ENCODE peak calls at places on chromosome 15, in seven cellular contexts. One of them, this sample, is unnamed.

GRCh38 chr15:80489030-80489594 is 84.9 kb downstream of the ARNT2 start:
- DNase-seq in WTC11: no peak
- DNase-seq in nephron progenitor cell: no peak
- DNase-seq in sigmoid colon: no peak
- DNase-seq in endothelial cell: no peak
- DNase-seq in fibroblast of the aortic adventitia: peak
- DNase-seq in ascending aorta: no peak
- DNase-seq in this sample: peak

GRCh38 chr15:78455749-78456148 is 17.7 kb downstream of the IREB2 start:
- DNase-seq in sigmoid colon: no peak
- DNase-seq in endothelial cell: no peak
- DNase-seq in WTC11: no peak
- DNase-seq in fibroblast of the aortic adventitia: no peak
- DNase-seq in nephron progenitor cell: peak
- DNase-seq in ascending aorta: no peak
- DNase-seq in this sample: no peak

GRCh38 chr15:100833432-100834389 is 45.9 kb upstream of the ALDH1A3 start:
- DNase-seq in fibroblast of the aortic adventitia: no peak
- DNase-seq in sigmoid colon: no peak
- DNase-seq in ascending aorta: no peak
- DNase-seq in WTC11: no peak
- DNase-seq in nephron progenitor cell: no peak
- DNase-seq in endothelial cell: no peak
- DNase-seq in this sample: peak

GRCh38 chr15:45372032-45372995 is 6.0 kb downstream of the GATM start:
- DNase-seq in nephron progenitor cell: no peak
- DNase-seq in endothelial cell: no peak
- DNase-seq in sigmoid colon: no peak
- DNase-seq in WTC11: no peak
- DNase-seq in ascending aorta: no peak
- DNase-seq in fibroblast of the aortic adventitia: no peak
- DNase-seq in this sample: no peak

GRCh38 chr15:36090276-36090946 is 489.0 kb upstream of the CDIN1 start:
- DNase-seq in sigmoid colon: no peak
- DNase-seq in nephron progenitor cell: no peak
- DNase-seq in WTC11: no peak
- DNase-seq in endothelial cell: no peak
- DNase-seq in fibroblast of the aortic adventitia: no peak
- DNase-seq in ascending aorta: no peak
- DNase-seq in this sample: no peak

GRCh38 chr15:93865610-93866009 is 365.8 kb upstream of the MCTP2 start:
- DNase-seq in nephron progenitor cell: no peak
- DNase-seq in endothelial cell: no peak
- DNase-seq in sigmoid colon: no peak
- DNase-seq in WTC11: no peak
- DNase-seq in fibroblast of the aortic adventitia: no peak
- DNase-seq in ascending aorta: no peak
- DNase-seq in this sample: no peak

GRCh38 chr15:39508536-39508935 is 72.3 kb upstream of the THBS1 start:
- DNase-seq in sigmoid colon: no peak
- DNase-seq in WTC11: no peak
- DNase-seq in fibroblast of the aortic adventitia: no peak
- DNase-seq in nephron progenitor cell: no peak
- DNase-seq in ascending aorta: no peak
- DNase-seq in endothelial cell: no peak
- DNase-seq in this sample: no peak

GRCh38 chr15:60315878-60316277 is 81.9 kb downstream of the ANXA2 start:
- DNase-seq in ascending aorta: no peak
- DNase-seq in sigmoid colon: no peak
- DNase-seq in nephron progenitor cell: no peak
- DNase-seq in endothelial cell: no peak
- DNase-seq in WTC11: no peak
- DNase-seq in fibroblast of the aortic adventitia: no peak
- DNase-seq in this sample: no peak

DNA sequence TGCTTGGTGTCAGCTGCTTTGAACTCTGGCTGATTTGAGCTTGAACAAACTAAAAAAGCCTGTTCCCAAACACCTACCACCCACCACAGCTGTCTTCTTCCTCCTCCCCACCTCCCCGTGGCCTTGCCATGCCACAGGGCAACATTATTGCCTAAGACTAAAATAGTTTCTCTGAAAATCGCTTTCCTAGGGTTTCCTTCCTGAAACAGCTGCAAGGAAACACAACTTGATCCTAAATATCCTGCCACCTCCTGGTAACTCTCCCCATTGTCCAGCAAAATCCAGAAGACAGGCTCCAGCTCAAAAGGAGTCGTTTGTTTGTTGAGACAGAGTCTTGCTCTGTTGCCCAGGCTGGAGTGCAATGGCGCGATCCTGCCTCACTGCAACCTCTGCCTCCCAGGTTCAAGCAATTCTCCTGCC is 193.9 kb upstream of the TPM1 start:
- DNase-seq in WTC11: no peak
- DNase-seq in nephron progenitor cell: no peak
- DNase-seq in endothelial cell: peak
- DNase-seq in ascending aorta: no peak
- DNase-seq in fibroblast of the aortic adventitia: peak
- DNase-seq in sigmoid colon: peak
- DNase-seq in this sample: peak
- TF ChIP-seq CTCF in WTC11: no peak
- TF ChIP-seq CTCF in nephron progenitor cell: no peak
- TF ChIP-seq CTCF in endothelial cell: no peak
- TF ChIP-seq CTCF in ascending aorta: no peak
- TF ChIP-seq CTCF in fibroblast of the aortic adventitia: peak
- TF ChIP-seq CTCF in sigmoid colon: no peak
- TF ChIP-seq CTCF in this sample: peak

GRCh38 chr15:97747342-97747741 is 213.2 kb upstream of the ARRDC4 start:
- DNase-seq in ascending aorta: no peak
- DNase-seq in sigmoid colon: no peak
- DNase-seq in endothelial cell: no peak
- DNase-seq in fibroblast of the aortic adventitia: no peak
- DNase-seq in WTC11: no peak
- DNase-seq in nephron progenitor cell: no peak
- DNase-seq in this sample: no peak

GRCh38 chr15:97748576-97748975 is 211.9 kb upstream of the ARRDC4 start:
- DNase-seq in WTC11: no peak
- DNase-seq in endothelial cell: no peak
- DNase-seq in nephron progenitor cell: no peak
- DNase-seq in ascending aorta: no peak
- DNase-seq in sigmoid colon: no peak
- DNase-seq in fibroblast of the aortic adventitia: no peak
- DNase-seq in this sample: no peak

GRCh38 chr15:97750071-97750470 is 210.4 kb upstream of the ARRDC4 start:
- DNase-seq in endothelial cell: no peak
- DNase-seq in WTC11: no peak
- DNase-seq in nephron progenitor cell: no peak
- DNase-seq in sigmoid colon: no peak
- DNase-seq in fibroblast of the aortic adventitia: no peak
- DNase-seq in ascending aorta: no peak
- DNase-seq in this sample: no peak

GRCh38 chr15:97745481-97746071 is 214.9 kb upstream of the ARRDC4 start:
- DNase-seq in sigmoid colon: no peak
- DNase-seq in nephron progenitor cell: peak
- DNase-seq in WTC11: peak
- DNase-seq in endothelial cell: peak
- DNase-seq in ascending aorta: no peak
- DNase-seq in fibroblast of the aortic adventitia: peak
- DNase-seq in this sample: peak
- TF ChIP-seq CTCF in sigmoid colon: no peak
- TF ChIP-seq CTCF in nephron progenitor cell: peak
- TF ChIP-seq CTCF in WTC11: peak
- TF ChIP-seq CTCF in endothelial cell: peak
- TF ChIP-seq CTCF in ascending aorta: no peak
- TF ChIP-seq CTCF in fibroblast of the aortic adventitia: peak
- TF ChIP-seq CTCF in this sample: peak

GRCh38 chr15:40915106-40915661 is 14.0 kb upstream of the DLL4 start:
- DNase-seq in nephron progenitor cell: no peak
- DNase-seq in WTC11: no peak
- DNase-seq in ascending aorta: no peak
- DNase-seq in sigmoid colon: no peak
- DNase-seq in endothelial cell: no peak
- DNase-seq in fibroblast of the aortic adventitia: no peak
- DNase-seq in this sample: no peak

GRCh38 chr15:40914013-40914412 is 15.1 kb upstream of the DLL4 start:
- DNase-seq in nephron progenitor cell: no peak
- DNase-seq in endothelial cell: no peak
- DNase-seq in fibroblast of the aortic adventitia: no peak
- DNase-seq in sigmoid colon: no peak
- DNase-seq in WTC11: no peak
- DNase-seq in ascending aorta: no peak
- DNase-seq in this sample: no peak

GRCh38 chr15:40915679-40916078 is 13.5 kb upstream of the DLL4 start:
- DNase-seq in sigmoid colon: no peak
- DNase-seq in nephron progenitor cell: no peak
- DNase-seq in fibroblast of the aortic adventitia: no peak
- DNase-seq in ascending aorta: no peak
- DNase-seq in WTC11: no peak
- DNase-seq in endothelial cell: no peak
- DNase-seq in this sample: no peak

GRCh38 chr15:40912478-40912877 is 16.7 kb upstream of the DLL4 start:
- DNase-seq in ascending aorta: no peak
- DNase-seq in fibroblast of the aortic adventitia: no peak
- DNase-seq in endothelial cell: no peak
- DNase-seq in sigmoid colon: no peak
- DNase-seq in WTC11: no peak
- DNase-seq in nephron progenitor cell: no peak
- DNase-seq in this sample: no peak

DNA sequence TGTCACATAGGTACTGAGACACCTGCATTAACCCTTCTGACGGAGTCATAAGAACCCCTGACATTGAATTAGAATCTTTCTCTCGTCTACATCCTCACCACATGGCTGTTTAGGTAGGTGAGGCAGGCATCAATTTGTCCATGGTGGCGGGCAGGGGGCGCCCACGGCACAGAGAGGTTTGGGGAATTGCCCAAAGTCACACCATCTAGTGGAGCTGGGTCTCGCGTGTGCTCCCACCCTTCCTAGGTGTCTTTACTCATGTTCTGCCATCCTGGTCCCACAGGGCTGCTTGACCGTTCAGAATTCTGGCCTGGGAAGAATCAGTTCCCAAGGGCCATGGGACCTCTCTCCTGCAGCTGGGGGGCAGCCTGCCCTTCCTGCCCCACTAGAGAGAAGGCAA is 14.7 kb upstream of the DLL4 start:
- DNase-seq in sigmoid colon: no peak
- DNase-seq in ascending aorta: no peak
- DNase-seq in WTC11: no peak
- DNase-seq in nephron progenitor cell: no peak
- DNase-seq in fibroblast of the aortic adventitia: no peak
- DNase-seq in endothelial cell: no peak
- DNase-seq in this sample: no peak
- TF ChIP-seq CTCF in sigmoid colon: no peak
- TF ChIP-seq CTCF in ascending aorta: no peak
- TF ChIP-seq CTCF in WTC11: no peak
- TF ChIP-seq CTCF in nephron progenitor cell: no peak
- TF ChIP-seq CTCF in fibroblast of the aortic adventitia: no peak
- TF ChIP-seq CTCF in endothelial cell: no peak
- TF ChIP-seq CTCF in this sample: no peak

GRCh38 chr15:86178845-86179244 is 99.2 kb downstream of the AGBL1 start:
- DNase-seq in WTC11: peak
- DNase-seq in sigmoid colon: no peak
- DNase-seq in fibroblast of the aortic adventitia: no peak
- DNase-seq in nephron progenitor cell: no peak
- DNase-seq in endothelial cell: peak
- DNase-seq in ascending aorta: no peak
- DNase-seq in this sample: no peak
- TF ChIP-seq CTCF in WTC11: peak
- TF ChIP-seq CTCF in sigmoid colon: no peak
- TF ChIP-seq CTCF in fibroblast of the aortic adventitia: no peak
- TF ChIP-seq CTCF in nephron progenitor cell: no peak
- TF ChIP-seq CTCF in endothelial cell: peak
- TF ChIP-seq CTCF in ascending aorta: no peak
- TF ChIP-seq CTCF in this sample: no peak

GRCh38 chr15:83210619-83211018 is 3.0 kb upstream of the HDGFL3 start:
- DNase-seq in nephron progenitor cell: no peak
- DNase-seq in sigmoid colon: no peak
- DNase-seq in WTC11: no peak
- DNase-seq in endothelial cell: no peak
- DNase-seq in fibroblast of the aortic adventitia: peak
- DNase-seq in ascending aorta: no peak
- DNase-seq in this sample: peak

GRCh38 chr15:83208357-83208661 is 686 bp upstream of the HDGFL3 start:
- DNase-seq in fibroblast of the aortic adventitia: peak
- DNase-seq in nephron progenitor cell: no peak
- DNase-seq in endothelial cell: no peak
- DNase-seq in WTC11: no peak
- DNase-seq in sigmoid colon: no peak
- DNase-seq in ascending aorta: no peak
- DNase-seq in this sample: peak

GRCh38 chr15:83207622-83208356 is at the start of gene HDGFL3:
- DNase-seq in fibroblast of the aortic adventitia: peak
- DNase-seq in nephron progenitor cell: peak
- DNase-seq in sigmoid colon: peak
- DNase-seq in endothelial cell: peak
- DNase-seq in WTC11: peak
- DNase-seq in ascending aorta: peak
- DNase-seq in this sample: peak

GRCh38 chr15:83206971-83207621 is 527 bp downstream of the HDGFL3 start:
- DNase-seq in sigmoid colon: peak
- DNase-seq in WTC11: peak
- DNase-seq in nephron progenitor cell: peak
- DNase-seq in ascending aorta: peak
- DNase-seq in fibroblast of the aortic adventitia: peak
- DNase-seq in endothelial cell: peak
- DNase-seq in this sample: peak

GRCh38 chr15:83209333-83209732 is 1.7 kb upstream of the HDGFL3 start:
- DNase-seq in ascending aorta: no peak
- DNase-seq in WTC11: peak
- DNase-seq in sigmoid colon: no peak
- DNase-seq in nephron progenitor cell: no peak
- DNase-seq in fibroblast of the aortic adventitia: no peak
- DNase-seq in endothelial cell: no peak
- DNase-seq in this sample: no peak
- TF ChIP-seq CTCF in ascending aorta: no peak
- TF ChIP-seq CTCF in WTC11: no peak
- TF ChIP-seq CTCF in sigmoid colon: no peak
- TF ChIP-seq CTCF in nephron progenitor cell: no peak
- TF ChIP-seq CTCF in fibroblast of the aortic adventitia: no peak
- TF ChIP-seq CTCF in endothelial cell: no peak
- TF ChIP-seq CTCF in this sample: no peak

DNA sequence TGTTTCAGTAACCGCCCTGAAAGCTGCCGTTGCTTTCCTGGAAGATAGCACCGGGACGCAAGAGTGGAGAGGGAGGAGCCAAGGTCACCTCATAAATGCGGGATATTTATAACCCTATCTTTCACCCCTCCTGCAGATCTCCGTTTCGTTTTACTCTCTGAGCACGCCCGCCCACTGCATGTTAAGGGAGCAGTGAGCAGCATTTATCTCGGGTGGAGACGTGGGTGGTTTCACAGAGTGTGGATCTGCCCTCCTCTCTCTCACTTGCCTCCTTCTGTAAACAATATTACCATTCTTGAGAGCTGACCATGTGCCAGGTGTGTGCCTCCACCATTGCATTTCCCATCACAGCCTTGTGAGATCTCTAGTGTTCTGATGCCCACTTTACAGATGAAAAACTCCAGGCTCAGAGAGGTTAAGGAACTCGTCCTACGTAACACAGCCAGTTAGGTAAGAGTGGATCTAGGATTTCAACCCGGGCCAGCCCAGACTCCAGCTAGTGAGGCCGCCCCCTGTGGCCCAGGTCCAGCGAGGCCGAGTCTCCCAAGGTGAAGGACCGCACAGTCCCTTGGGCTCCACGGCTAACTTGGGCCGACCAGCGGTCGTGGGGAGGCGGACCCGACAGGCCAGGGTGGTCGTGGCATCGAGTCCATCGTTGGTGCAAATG is 16.9 kb upstream of the SEMA4B start:
- DNase-seq in WTC11: no peak
- DNase-seq in sigmoid colon: peak
- DNase-seq in ascending aorta: peak
- DNase-seq in fibroblast of the aortic adventitia: peak
- DNase-seq in endothelial cell: no peak
- DNase-seq in nephron progenitor cell: peak
- DNase-seq in this sample: peak
- TF ChIP-seq CTCF in WTC11: no peak
- TF ChIP-seq CTCF in sigmoid colon: no peak
- TF ChIP-seq CTCF in ascending aorta: no peak
- TF ChIP-seq CTCF in fibroblast of the aortic adventitia: no peak
- TF ChIP-seq CTCF in endothelial cell: no peak
- TF ChIP-seq CTCF in nephron progenitor cell: no peak
- TF ChIP-seq CTCF in this sample: no peak